ENCODE peak calls at places on chromosomes 16 and 17, in eight cellular contexts. O is spleen; M is stomach; X is astrocyte of the spinal cord; Z is A549; S is BJ; E is Panc1; R is CD8-positive, alpha-beta T cell. J is an unnamed sample.

GRCh38 chr17:47712330-47713023 is 18.5 kb downstream of the TBKBP1 start:
- DNase-seq in O (no peak), M (no peak), X (no peak), Z (no peak), S (no peak), E (no peak), R (no peak), J (no peak)

GRCh38 chr17:37393352-37393751 is 13.3 kb downstream of the ACACA start:
- DNase-seq in O (no peak), M (no peak), X (no peak), Z (no peak), S (no peak), E (no peak), R (no peak), J (no peak)

GRCh38 chr16:67396159-67396774 is 3.0 kb upstream of the TPPP3 start:
- DNase-seq in O (peak), M (peak), X (peak), Z (peak), S (peak), E (no peak), R (no peak), J (peak)

GRCh38 chr17:76793775-76794174 is 55.9 kb downstream of the MFSD11 start:
- DNase-seq in O (peak), M (no peak), X (peak), Z (peak), S (no peak), E (peak), R (no peak), J (no peak)

GRCh38 chr17:48752399-48753288 is 24.1 kb upstream of the HOXB13 start:
- DNase-seq in O (no peak), M (no peak), X (no peak), Z (no peak), S (no peak), E (no peak), R (no peak), J (no peak)

GRCh38 chr17:309361-309888 is 43.2 kb downstream of the RPH3AL start:
- DNase-seq in O (peak), M (no peak), X (no peak), Z (peak), S (no peak), E (no peak), R (no peak), J (no peak)

GRCh38 chr16:63789603-63790002 is 1332.3 kb downstream of the CDH11 start:
- DNase-seq in O (no peak), M (no peak), X (no peak), Z (peak), S (no peak), E (no peak), R (no peak), J (no peak)

GRCh38 chr17:73782641-73783381 is 138.6 kb upstream of the SDK2 start:
- DNase-seq in O (no peak), M (no peak), X (no peak), Z (no peak), S (no peak), E (no peak), R (no peak), J (no peak)

GRCh38 chr17:46182961-46183360 is 10.3 kb downstream of the KANSL1 start:
- DNase-seq in O (no peak), M (no peak), X (no peak), Z (no peak), S (no peak), E (no peak), R (no peak), J (no peak)

GRCh38 chr17:14464741-14465140 is 163.9 kb downstream of the HS3ST3B1 start:
- DNase-seq in O (no peak), M (no peak), X (peak), Z (no peak), S (peak), E (no peak), R (no peak), J (no peak)

GRCh38 chr17:21392257-21392656 is 16.1 kb downstream of the KCNJ12 start:
- DNase-seq in O (no peak), M (no peak), X (no peak), Z (no peak), S (no peak), E (no peak), R (no peak), J (no peak)

GRCh38 chr17:57499648-57500049 is 243.3 kb downstream of the MSI2 start:
- DNase-seq in O (no peak), M (no peak), X (peak), Z (peak), S (no peak), E (no peak), R (no peak), J (peak)

GRCh38 chr17:73589096-73589980 is 54.9 kb downstream of the SDK2 start:
- DNase-seq in O (no peak), M (no peak), X (no peak), Z (no peak), S (no peak), E (no peak), R (no peak), J (no peak)

GRCh38 chr16:54605536-54606066 is 319.0 kb upstream of the IRX3 start:
- DNase-seq in O (no peak), M (no peak), X (no peak), Z (no peak), S (no peak), E (no peak), R (no peak), J (no peak)

GRCh38 chr16:22685162-22685830 is 128.7 kb upstream of the HS3ST2 start:
- DNase-seq in O (no peak), M (no peak), X (no peak), Z (no peak), S (no peak), E (no peak), R (no peak), J (peak)

GRCh38 chr17:40548982-40549680 is 16.1 kb downstream of the CCR7 start:
- DNase-seq in O (peak), M (peak), X (peak), Z (peak), S (peak), E (peak), R (no peak), J (peak)

GRCh38 chr17:74566132-74566753 is 1.1 kb downstream of the CD300H start:
- DNase-seq in O (peak), M (peak), X (no peak), Z (peak), S (no peak), E (peak), R (no peak), J (peak)

GRCh38 chr16:559411-560207 is 585 bp upstream of the PRR35 start:
- DNase-seq in O (no peak), M (no peak), X (no peak), Z (no peak), S (no peak), E (no peak), R (no peak), J (no peak)
- H3K4me3 ChIP-seq in O (no peak), M (peak), X (no peak), Z (peak), S (no peak), E (no peak), R (no peak), J (no peak)

GRCh38 chr16:57544129-57544653 is 1.7 kb downstream of the ADGRG5 start:
- DNase-seq in O (peak), M (no peak), X (no peak), Z (no peak), S (no peak), E (no peak), R (no peak), J (no peak)
- H3K4me3 ChIP-seq in O (peak), M (no peak), X (no peak), Z (no peak), S (no peak), E (no peak), R (no peak), J (no peak)

GRCh38 chr17:16969931-16970906 is 1.7 kb downstream of the TNFRSF13B start:
- DNase-seq in O (no peak), M (no peak), X (no peak), Z (no peak), S (no peak), E (no peak), R (no peak), J (peak)
- H3K4me3 ChIP-seq in O (peak), M (no peak), X (no peak), Z (no peak), S (no peak), E (no peak), R (no peak), J (no peak)

GRCh38 chr17:42548993-42549755 is 3.5 kb upstream of the HSD17B1 start:
- DNase-seq in O (no peak), M (no peak), X (no peak), Z (no peak), S (no peak), E (no peak), R (no peak), J (no peak)

GRCh38 chr17:42555122-42555622 is 2.4 kb downstream of the HSD17B1 start:
- DNase-seq in O (no peak), M (no peak), X (no peak), Z (no peak), S (no peak), E (no peak), R (no peak), J (no peak)

GRCh38 chr17:42554250-42555121 is 1.8 kb downstream of the HSD17B1 start:
- DNase-seq in O (peak), M (peak), X (peak), Z (peak), S (no peak), E (no peak), R (peak), J (peak)

GRCh38 chr17:42553866-42554249 is 1.1 kb downstream of the HSD17B1 start:
- DNase-seq in O (peak), M (peak), X (no peak), Z (no peak), S (no peak), E (no peak), R (no peak), J (no peak)

GRCh38 chr17:42553161-42553818 is 567 bp downstream of the HSD17B1 start:
- DNase-seq in O (peak), M (no peak), X (no peak), Z (peak), S (no peak), E (no peak), R (no peak), J (no peak)
- H3K4me3 ChIP-seq in O (peak), M (peak), X (no peak), Z (peak), S (no peak), E (peak), R (no peak), J (peak)

DNA sequence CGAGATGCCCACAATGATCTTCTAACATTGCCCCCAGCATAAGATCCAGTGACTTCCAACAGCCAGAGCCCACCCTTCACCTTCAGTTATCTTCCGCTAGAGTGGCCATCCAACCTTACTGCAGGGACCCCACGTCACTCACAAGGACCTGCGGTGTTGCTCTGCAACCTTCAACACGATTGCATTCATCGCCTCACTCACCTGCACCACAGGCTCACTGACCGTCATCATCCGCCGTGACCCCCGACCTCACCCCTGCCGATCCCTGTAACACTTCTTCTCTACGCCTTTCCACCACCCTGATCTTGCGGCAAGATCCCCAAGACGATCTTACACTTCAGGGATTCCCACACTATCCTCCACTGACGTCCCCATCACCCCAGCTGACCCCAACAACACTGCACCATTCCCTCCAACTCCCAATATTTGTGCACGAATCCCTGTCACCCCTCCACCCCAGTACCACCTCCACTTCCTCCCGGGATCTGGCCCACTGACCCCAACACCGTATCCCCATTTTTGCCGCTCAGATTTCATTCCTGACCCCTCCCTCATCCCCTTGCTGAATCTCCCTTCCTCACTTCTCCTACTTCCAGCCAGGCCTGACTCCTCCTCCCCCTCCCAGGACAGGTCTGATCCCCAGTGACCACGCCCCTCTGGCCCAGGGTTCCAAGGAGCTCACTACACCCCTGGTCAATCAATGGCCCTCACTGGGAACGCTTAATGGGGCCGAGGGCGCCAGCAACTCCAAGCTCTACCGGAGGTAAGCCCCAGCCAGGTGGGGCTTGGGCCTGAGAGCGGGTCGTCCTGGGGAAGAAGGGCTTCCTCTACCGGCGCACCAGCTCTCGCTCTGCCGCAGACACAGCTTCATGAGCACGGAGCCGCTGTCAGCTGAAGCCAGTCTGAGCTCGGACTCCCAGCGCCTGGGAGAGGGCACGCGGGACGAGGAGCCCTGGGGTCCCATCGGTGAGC is 7.6 kb downstream of the RUNDC3A start:
- DNase-seq in O (no peak), M (no peak), X (no peak), Z (no peak), S (no peak), E (no peak), R (no peak), J (peak)
- H3K4me3 ChIP-seq in O (peak), M (no peak), X (no peak), Z (peak), S (peak), E (peak), R (peak), J (no peak)

GRCh38 chr16:1158456-1159324 is 5.8 kb downstream of the CACNA1H start:
- DNase-seq in O (no peak), M (no peak), X (no peak), Z (no peak), S (no peak), E (no peak), R (no peak), J (no peak)
- H3K4me3 ChIP-seq in O (no peak), M (no peak), X (no peak), Z (no peak), S (no peak), E (no peak), R (no peak), J (no peak)

GRCh38 chr17:31581491-31581890 is 190.0 kb downstream of the RAB11FIP4 start:
- DNase-seq in O (no peak), M (peak), X (peak), Z (no peak), S (no peak), E (no peak), R (no peak), J (peak)
- H3K4me3 ChIP-seq in O (no peak), M (peak), X (no peak), Z (no peak), S (no peak), E (no peak), R (no peak), J (no peak)

DNA sequence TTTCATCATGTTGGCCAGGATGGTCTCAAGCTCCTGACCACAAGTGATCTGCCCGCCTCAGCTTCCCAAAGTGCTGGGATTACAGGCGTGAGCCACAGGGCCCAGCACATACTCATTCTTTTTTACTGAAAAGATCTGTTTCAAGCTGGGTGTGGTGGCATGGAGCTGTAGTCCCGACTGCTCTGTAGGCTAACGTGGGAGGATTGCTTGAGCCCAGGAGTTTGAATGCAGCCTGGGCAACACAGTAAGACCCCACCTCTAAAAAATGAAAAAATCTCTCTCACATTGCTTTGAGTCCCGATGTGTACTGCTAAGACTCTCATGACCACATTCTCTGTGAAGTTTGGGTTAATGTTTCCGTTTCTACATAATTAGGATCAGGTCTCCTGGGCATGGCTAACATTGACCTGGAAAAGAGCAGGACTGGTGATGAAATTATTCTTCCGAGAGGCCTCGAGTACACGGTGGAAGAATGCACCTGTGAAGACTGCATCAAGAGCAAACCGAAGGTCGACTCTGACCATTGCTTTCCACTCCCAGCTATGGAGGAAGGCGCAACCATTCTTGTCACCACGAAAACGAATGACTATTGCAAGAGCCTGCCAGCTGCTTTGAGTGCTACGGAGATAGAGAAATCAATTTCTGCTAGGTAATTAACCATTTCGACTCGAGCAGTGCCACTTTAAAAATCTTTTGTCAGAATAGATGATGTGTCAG is 2.3 kb downstream of the TNFRSF17 start:
- DNase-seq in O (no peak), M (no peak), X (no peak), Z (no peak), S (no peak), E (no peak), R (no peak), J (no peak)
- H3K4me3 ChIP-seq in O (no peak), M (no peak), X (no peak), Z (no peak), S (no peak), E (no peak), R (no peak), J (no peak)

J was measured in thyroid gland.